ENCODE peak calls at places on chromosomes 1 and 21, in ten cellular contexts. N is ovary, H is GDM1, W is skeletal muscle cell, J is suprapubic skin, F is endothelial cell of umbilical vein, Y is AML-193, O is NCI-H1092 treated with DMSO at 0.1 percent for 48 hours, K is T-helper 1 cell, I is progenitor cell of endocrine pancreas. Z is an unnamed sample.

GRCh38 chr1:7659514-7659913 is 111.6 kb upstream of the VAMP3 start:
- DNase-seq in J (no peak), F (no peak), O (no peak), H (no peak), K (no peak), N (no peak), Y (no peak), W (no peak), I (no peak), Z (no peak)

GRCh38 chr21:36347278-36347961 is 27.4 kb downstream of the MORC3 start:
- DNase-seq in H (no peak), J (no peak), I (no peak), K (no peak), F (no peak), O (peak; percentile 3), W (no peak), N (no peak), Y (no peak), Z (no peak)

GRCh38 chr21:41161428-41161827 is 6.5 kb upstream of the BACE2 start:
- DNase-seq in Y (no peak), K (no peak), I (no peak), F (no peak), J (no peak), N (no peak), H (no peak), W (no peak), O (no peak), Z (no peak)

GRCh38 chr1:2241820-2242219 is 13.7 kb downstream of the SKI start:
- DNase-seq in I (no peak), O (no peak), H (no peak), F (no peak), J (no peak), K (no peak), N (peak; percentile 25), Y (no peak), W (no peak), Z (no peak)

GRCh38 chr1:193183019-193183643 is 3.3 kb downstream of the B3GALT2 start:
- DNase-seq in H (no peak), O (peak; percentile 88), I (no peak), W (no peak), F (peak; percentile 73), J (no peak), K (no peak), Y (peak; percentile 48), N (no peak), Z (peak; percentile 77)

GRCh38 chr1:232211149-232211548 is 418.8 kb downstream of the SIPA1L2 start:
- DNase-seq in N (no peak), F (no peak), O (no peak), Y (no peak), I (no peak), W (no peak), H (no peak), K (no peak), J (no peak), Z (no peak)

GRCh38 chr1:16903458-16903796 is 7.6 kb downstream of the RNU1-2 start:
- DNase-seq in O (peak; percentile 51), Y (no peak), I (no peak), J (no peak), N (no peak), H (no peak), F (no peak), W (no peak), K (no peak), Z (no peak)

GRCh38 chr1:150558328-150558727 is 9.1 kb downstream of the ADAMTSL4 start:
- DNase-seq in K (no peak), J (no peak), F (no peak), H (no peak), N (no peak), O (no peak), I (no peak), W (no peak), Y (no peak), Z (no peak)

GRCh38 chr1:244050835-244051444 is at the start of gene ZBTB18:
- DNase-seq in J (no peak), W (peak; percentile 59), O (peak; percentile 81), I (no peak), Y (no peak), K (no peak), F (peak; percentile 72), N (no peak), H (no peak), Z (peak; percentile 80)

GRCh38 chr1:28447674-28448073 is 58.2 kb upstream of the RCC1 start:
- DNase-seq in N (no peak), O (no peak), H (no peak), K (no peak), W (no peak), J (no peak), I (no peak), F (peak; percentile 41), Y (no peak), Z (no peak)

GRCh38 chr1:217214551-217214950 is 416.3 kb downstream of the GPATCH2 start:
- DNase-seq in N (no peak), F (no peak), W (peak; percentile 62), H (no peak), O (no peak), K (no peak), Y (no peak), I (no peak), J (no peak), Z (no peak)

GRCh38 chr1:147726161-147726560 is 34.2 kb downstream of the GJA5 start:
- DNase-seq in W (no peak), F (no peak), K (no peak), J (no peak), H (no peak), I (no peak), Y (no peak), N (no peak), O (no peak), Z (no peak)

GRCh38 chr1:227568593-227568992 is 5.2 kb downstream of the ZNF678 start:
- DNase-seq in H (no peak), I (no peak), W (no peak), J (no peak), Y (no peak), O (no peak), K (no peak), F (no peak), N (no peak), Z (no peak)

GRCh38 chr1:208202333-208202987 is 41.7 kb downstream of the PLXNA2 start:
- DNase-seq in F (no peak), N (no peak), O (peak; percentile 80), Y (no peak), I (no peak), K (no peak), J (no peak), W (no peak), H (no peak), Z (peak; percentile 53)

GRCh38 chr1:154849645-154850131 is 20.4 kb downstream of the KCNN3 start:
- DNase-seq in F (no peak), Y (no peak), W (no peak), N (no peak), I (no peak), O (no peak), H (no peak), J (no peak), K (no peak), Z (no peak)

GRCh38 chr1:170661646-170662411 is 2.1 kb upstream of the PRRX1 start:
- DNase-seq in O (no peak), H (no peak), K (no peak), Y (no peak), N (peak; percentile 67), I (no peak), F (peak; percentile 31), J (peak; percentile 75), W (no peak), Z (no peak)

GRCh38 chr1:209260146-209260545 is 323.4 kb upstream of the CAMK1G start:
- DNase-seq in O (no peak), Y (no peak), K (no peak), J (no peak), N (no peak), F (no peak), H (no peak), W (no peak), I (no peak), Z (no peak)

GRCh38 chr21:42404534-42404933 is 832 bp downstream of the UBASH3A start:
- DNase-seq in I (no peak), O (no peak), H (no peak), W (no peak), Y (no peak), K (no peak), N (no peak), J (peak; percentile 35), F (no peak), Z (no peak)

GRCh38 chr1:20380616-20381035 is 90.0 kb downstream of the VWA5B1 start:
- DNase-seq in J (no peak), H (no peak), F (no peak), N (no peak), K (no peak), O (no peak), I (no peak), Y (no peak), W (peak; percentile 52), Z (no peak)

GRCh38 chr21:42513151-42513984 is at the start of gene SLC37A1:
- DNase-seq in K (no peak), O (peak; percentile 35), N (no peak), W (no peak), J (no peak), I (peak; percentile 35), F (no peak), Y (no peak), H (no peak), Z (peak; percentile 41)

GRCh38 chr21:42306366-42307035 is 8.7 kb downstream of the TFF3 start:
- DNase-seq in J (peak; percentile 46), H (peak; percentile 63), F (no peak), N (no peak), Y (no peak), W (no peak), I (no peak), O (peak; percentile 41), K (no peak), Z (peak; percentile 88)

GRCh38 chr1:66523502-66523901 is 10.5 kb upstream of the SGIP1 start:
- DNase-seq in I (no peak), O (no peak), K (no peak), Y (no peak), H (no peak), F (no peak), W (no peak), J (no peak), N (no peak), Z (no peak)

GRCh38 chr1:111983500-111983899 is 6.0 kb downstream of the KCND3 start:
- DNase-seq in W (no peak), Y (no peak), I (no peak), H (no peak), O (no peak), J (no peak), F (no peak), K (no peak), N (no peak), Z (no peak)

GRCh38 chr1:151060241-151061011 is at the start of gene MLLT11:
- DNase-seq in N (peak; percentile 69), H (peak; percentile 27), F (peak; percentile 72), O (peak; percentile 83), Y (no peak), W (no peak), J (no peak), K (no peak), I (no peak), Z (peak; percentile 91)

GRCh38 chr1:9025474-9025873 is 749 bp downstream of the SLC2A7 start:
- DNase-seq in N (no peak), Y (no peak), W (no peak), K (no peak), I (no peak), H (no peak), O (peak; percentile 70), F (no peak), J (no peak), Z (peak; percentile 35)

GRCh38 chr1:26218906-26219494 is 15.0 kb upstream of the CEP85 start:
- DNase-seq in F (no peak), O (peak; percentile 26), Y (no peak), K (no peak), N (no peak), W (no peak), H (no peak), J (no peak), I (no peak), Z (peak; percentile 54)

GRCh38 chr1:230747886-230748800 is 955 bp downstream of the CAPN9 start:
- DNase-seq in H (no peak), Y (no peak), O (peak; percentile 50), W (no peak), I (no peak), J (no peak), F (no peak), K (no peak), N (no peak), Z (no peak)

GRCh38 chr1:24126023-24126671 is 14.2 kb upstream of the MYOM3 start:
- DNase-seq in I (no peak), J (no peak), O (no peak), H (no peak), N (no peak), F (peak; percentile 14), Y (no peak), K (no peak), W (no peak), Z (no peak)

Z was measured in NCI-H345.